ENCODE peak calls at places on chromosomes 1 and 21, in six cellular contexts. U is colonic mucosa, A is B cell, G is RWPE1, S is neural progenitor cell, W is natural killer cell. R is an unnamed sample.

GRCh38 chr1:11833497-11833896 is 14.1 kb downstream of the NPPA start:
- DNase-seq in A (no peak), W (no peak), U (no peak), G (no peak), S (no peak), R (no peak)

GRCh38 chr1:42179275-42179674 is 14.7 kb upstream of the GUCA2A start:
- DNase-seq in A (no peak), G (no peak), U (no peak), S (no peak), W (no peak), R (no peak)

GRCh38 chr1:92230736-92231135 is 13.0 kb downstream of the C1orf146 start:
- DNase-seq in A (no peak), S (no peak), U (no peak), W (no peak), G (no peak), R (no peak)

GRCh38 chr1:31717341-31717740 is 13.5 kb upstream of the COL16A1 start:
- DNase-seq in U (no peak), W (no peak), G (no peak), S (no peak), A (no peak), R (no peak)

GRCh38 chr1:155173478-155174333 is at the start of gene TRIM46:
- DNase-seq in W (peak), U (peak), S (peak), A (peak), G (peak), R (peak)

GRCh38 chr1:37763791-37764741 is 854 bp downstream of the EPHA10 start:
- DNase-seq in W (no peak), S (peak), G (peak), A (no peak), U (peak), R (peak)

GRCh38 chr1:97451422-97451821 is 469.4 kb downstream of the DPYD start:
- DNase-seq in W (no peak), A (no peak), G (no peak), S (no peak), U (no peak), R (peak)

GRCh38 chr1:9881838-9882249 is 28.2 kb downstream of the CTNNBIP1 start:
- DNase-seq in A (no peak), S (no peak), G (peak), W (no peak), U (no peak), R (no peak)

GRCh38 chr1:204853446-204853845 is 17.2 kb upstream of the NFASC start:
- DNase-seq in A (no peak), S (no peak), G (no peak), U (no peak), W (no peak), R (no peak)

GRCh38 chr1:74771913-74772515 is 39.1 kb downstream of the TYW3 start:
- DNase-seq in G (peak), U (no peak), S (peak), W (no peak), A (no peak), R (peak)

GRCh38 chr1:186511761-186512637 is 51.1 kb upstream of the PDC start:
- DNase-seq in A (peak), G (no peak), S (no peak), U (peak), W (no peak), R (peak)

GRCh38 chr1:228176461-228177182 is 11.0 kb downstream of the IBA57 start:
- DNase-seq in G (no peak), U (no peak), W (no peak), A (no peak), S (no peak), R (no peak)

GRCh38 chr1:153539395-153540093 is 1.2 kb downstream of the S100A5 start:
- DNase-seq in W (no peak), U (no peak), G (no peak), A (no peak), S (no peak), R (no peak)

GRCh38 chr21:23578027-23578426 is 2029.3 kb downstream of the MRPL39 start:
- DNase-seq in A (no peak), W (no peak), U (no peak), S (no peak), G (no peak), R (no peak)

GRCh38 chr1:2106681-2107405 is 56.6 kb downstream of the PRKCZ start:
- DNase-seq in S (no peak), U (no peak), W (no peak), G (no peak), A (peak), R (no peak)

GRCh38 chr1:111209622-111210021 is 9.2 kb upstream of the DENND2D start:
- DNase-seq in S (no peak), U (no peak), G (no peak), W (no peak), A (no peak), R (no peak)

GRCh38 chr1:190837888-190838287 is 360.2 kb upstream of the BRINP3 start:
- DNase-seq in U (no peak), W (no peak), S (no peak), G (no peak), A (no peak), R (no peak)
- TF ChIP-seq CTCF in U (no peak), W (no peak), S (no peak), G (no peak), A (no peak), R (no peak)

GRCh38 chr1:112672842-112673241 is 1.6 kb upstream of the MOV10 start:
- DNase-seq in A (no peak), G (no peak), W (no peak), U (no peak), S (no peak), R (no peak)
- TF ChIP-seq CTCF in A (no peak), G (no peak), W (no peak), U (no peak), S (no peak), R (no peak)

GRCh38 chr21:36420571-36421339 is 35.6 kb downstream of the CHAF1B start:
- DNase-seq in W (no peak), G (no peak), A (no peak), S (no peak), U (no peak), R (no peak)

GRCh38 chr21:36424592-36424991 is 39.4 kb downstream of the CHAF1B start:
- DNase-seq in S (no peak), A (no peak), U (no peak), W (no peak), G (no peak), R (no peak)

GRCh38 chr21:36419996-36420395 is 34.8 kb downstream of the CHAF1B start:
- DNase-seq in U (peak), W (peak), A (peak), G (peak), S (peak), R (peak)

GRCh38 chr21:36423772-36424433 is 38.7 kb downstream of the CHAF1B start:
- DNase-seq in W (no peak), S (no peak), G (no peak), A (no peak), U (no peak), R (no peak)

DNA sequence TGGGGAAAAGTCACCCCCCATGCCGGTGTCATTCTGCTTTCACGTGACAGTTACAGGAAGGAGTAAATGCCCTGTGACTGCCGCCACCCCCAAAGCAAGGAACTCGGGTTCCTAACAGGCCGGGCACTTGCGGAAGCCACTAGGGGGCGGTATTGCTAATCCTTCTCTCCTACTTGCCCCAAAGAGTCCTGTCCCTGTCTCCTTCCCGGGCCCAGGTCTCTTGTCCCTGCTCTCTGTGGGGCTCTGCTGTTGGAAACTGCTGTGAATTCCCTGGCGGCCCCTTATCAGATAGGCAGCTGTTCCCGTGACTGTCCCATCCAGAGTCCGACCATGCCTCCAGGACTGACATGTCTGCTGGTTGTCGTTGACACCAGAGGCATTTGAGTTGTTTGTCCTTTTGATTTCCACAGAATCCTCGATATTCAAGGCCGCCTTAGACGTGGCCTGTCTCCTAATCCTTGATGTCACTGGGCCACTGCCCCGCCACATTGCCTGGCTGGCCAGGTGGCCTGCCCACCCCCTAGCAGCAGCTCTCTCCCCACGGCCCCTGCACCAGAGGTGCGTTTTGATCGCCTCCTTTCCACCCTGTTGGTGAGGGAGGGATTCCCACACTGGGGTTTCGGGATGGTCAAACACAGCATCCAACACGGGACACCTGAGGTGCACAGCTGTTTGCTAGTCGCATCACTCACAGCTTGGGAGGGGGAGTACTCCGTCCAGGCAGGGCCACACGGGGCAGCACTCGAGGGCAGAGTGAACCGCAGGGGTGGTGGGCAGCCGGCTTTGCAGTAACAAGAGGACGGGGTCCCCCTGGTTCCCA is 37.3 kb downstream of the CHAF1B start:
- DNase-seq in A (no peak), G (peak), U (peak), W (no peak), S (peak), R (peak)
- TF ChIP-seq CTCF in A (peak), G (peak), U (peak), W (peak), S (peak), R (peak)

GRCh38 chr1:8373547-8374270 is 55.8 kb downstream of the SLC45A1 start:
- DNase-seq in S (peak), A (no peak), W (no peak), G (peak), U (peak), R (no peak)

GRCh38 chr1:8374356-8374755 is 56.4 kb downstream of the SLC45A1 start:
- DNase-seq in A (no peak), U (no peak), G (no peak), W (no peak), S (no peak), R (no peak)

GRCh38 chr1:8377382-8377928 is 59.5 kb downstream of the SLC45A1 start:
- DNase-seq in W (no peak), U (no peak), S (no peak), A (no peak), G (no peak), R (no peak)

GRCh38 chr1:8376358-8376840 is 58.5 kb downstream of the SLC45A1 start:
- DNase-seq in U (no peak), A (no peak), S (no peak), G (no peak), W (no peak), R (no peak)

GRCh38 chr1:8374812-8375211 is 56.9 kb downstream of the SLC45A1 start:
- DNase-seq in S (peak), U (peak), A (no peak), W (no peak), G (peak), R (no peak)
- TF ChIP-seq CTCF in S (peak), U (peak), A (peak), W (no peak), G (no peak), R (peak)

DNA sequence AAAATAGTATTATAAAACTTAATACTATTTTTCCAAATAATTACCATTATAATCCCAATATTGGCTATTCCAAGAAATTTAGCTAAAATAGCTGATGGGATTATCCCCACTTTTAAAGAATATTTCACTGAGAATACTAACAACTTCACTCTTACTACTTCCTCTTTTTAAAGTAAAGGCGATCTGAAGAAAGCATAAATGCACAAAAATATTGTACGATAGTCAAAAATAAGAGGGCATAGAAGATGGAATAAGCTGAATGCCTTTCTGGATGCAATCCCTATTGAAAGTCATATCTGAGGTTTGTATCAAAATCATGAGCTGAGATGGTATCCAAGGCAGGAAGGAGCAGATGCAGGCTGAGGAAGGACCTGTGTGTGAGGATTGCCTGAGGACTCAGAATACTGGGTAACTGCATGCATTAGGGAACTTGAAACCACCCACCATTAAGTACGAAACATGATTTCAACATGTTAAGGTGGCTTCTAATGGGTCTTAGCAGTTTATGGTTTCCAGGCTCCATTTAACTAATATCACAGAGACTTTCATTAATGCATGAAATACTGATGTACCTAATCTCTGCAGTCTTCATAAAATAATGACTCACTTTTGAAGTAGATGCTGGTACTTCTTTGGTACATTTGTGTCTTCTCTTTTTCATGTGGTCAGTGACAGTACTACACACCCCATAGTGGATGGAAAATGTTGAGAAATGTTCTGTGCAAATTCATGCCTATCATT is 29.6 kb upstream of the RGS1 start:
- DNase-seq in A (no peak), W (no peak), G (no peak), S (no peak), U (no peak), R (peak)
- TF ChIP-seq CTCF in A (peak), W (no peak), G (no peak), S (no peak), U (no peak), R (peak)

DNA sequence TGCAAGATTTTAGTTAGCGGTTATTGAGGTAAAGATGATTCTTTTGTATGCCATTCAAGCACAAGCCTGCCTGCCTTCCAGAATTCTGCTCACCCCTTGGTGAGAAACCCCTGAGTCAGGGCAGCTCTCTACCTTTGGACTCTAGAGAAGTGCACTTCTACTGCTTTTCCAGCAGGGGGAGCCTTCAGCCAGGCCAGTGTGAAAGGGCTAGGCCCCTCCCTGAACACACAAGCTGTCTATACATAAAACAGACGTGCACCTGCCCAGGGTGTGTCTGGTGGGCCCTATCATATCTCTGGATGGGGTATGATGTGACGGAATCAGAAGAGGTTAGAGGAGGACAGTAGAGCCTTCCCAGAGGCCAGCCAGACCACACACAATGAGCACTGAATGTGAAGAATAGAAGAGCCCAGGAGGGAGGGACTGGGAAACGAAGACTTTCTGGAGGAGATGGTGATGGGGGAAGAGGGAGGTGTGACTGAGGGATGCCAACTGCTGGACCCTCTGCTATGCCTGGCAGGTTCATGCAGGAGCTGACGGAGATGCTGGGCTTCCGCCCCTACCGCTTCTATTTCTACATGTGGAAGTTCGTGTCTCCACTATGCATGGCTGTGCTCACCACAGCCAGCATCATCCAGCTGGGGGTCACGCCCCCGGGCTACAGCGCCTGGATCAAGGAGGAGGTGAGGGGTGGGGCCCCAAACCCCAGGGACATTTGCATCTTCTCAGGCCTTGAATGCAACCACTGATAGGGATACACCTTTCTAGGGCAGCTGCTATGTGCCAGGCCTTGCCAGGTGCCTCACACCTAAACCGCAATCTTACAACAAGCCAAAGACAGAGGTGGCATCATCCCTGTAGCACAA is 13.0 kb upstream of the KCNC4 start:
- DNase-seq in A (peak), U (peak), G (peak), S (peak), W (no peak), R (peak)
- TF ChIP-seq CTCF in A (peak), U (peak), G (peak), S (peak), W (peak), R (peak)

GRCh38 chr1:109548321-109549267 is at the start of gene GNAI3:
- DNase-seq in S (peak), W (peak), A (peak), U (peak), G (peak), R (peak)
- TF ChIP-seq CTCF in S (no peak), W (no peak), A (no peak), U (no peak), G (no peak), R (no peak)

GRCh38 chr1:44653107-44653964 is 20.9 kb downstream of the TMEM53 start:
- DNase-seq in G (no peak), A (no peak), U (no peak), S (no peak), W (no peak), R (no peak)
- TF ChIP-seq CTCF in G (peak), A (peak), U (no peak), S (no peak), W (peak), R (no peak)

GRCh38 chr21:25827513-25827912 is 92.7 kb downstream of the GABPA start:
- DNase-seq in U (no peak), A (no peak), S (no peak), G (no peak), W (no peak), R (no peak)
- TF ChIP-seq CTCF in U (no peak), A (no peak), S (no peak), G (no peak), W (no peak), R (no peak)

GRCh38 chr1:104780470-104781078 is 1030.9 kb downstream of the AMY1C start:
- DNase-seq in U (no peak), G (peak), A (no peak), S (peak), W (no peak), R (peak)
- TF ChIP-seq CTCF in U (peak), G (peak), A (peak), S (peak), W (no peak), R (peak)

R was measured in HL-60.